ENCODE peak calls at places on chromosomes 13 and 19, in seven cellular contexts. Y, V, E, Q, N, O and B are unnamed samples. For H3K4me1, the result is how much of the 10 kb centered on the place peaks cover.

GRCh38 chr13:35840991-35841604 is 290.1 kb downstream of the DCLK1 start:
- DNase-seq in Q (no peak), Y (no peak), V (no peak), E (peak), O (no peak), N (no peak), B (no peak)

GRCh38 chr13:113479179-113479578 is 11.3 kb downstream of the DCUN1D2 start:
- DNase-seq in Q (no peak), E (no peak), O (no peak), N (no peak), Y (no peak), V (no peak), B (no peak)

GRCh38 chr19:18225702-18226468 is at the start of gene PDE4C:
- DNase-seq in E (no peak), N (peak), O (peak), Q (no peak), V (peak), Y (no peak), B (no peak)

GRCh38 chr13:24664726-24665409 is 15.3 kb upstream of the ATP12A start:
- DNase-seq in O (no peak), V (no peak), N (no peak), Y (no peak), E (no peak), Q (no peak), B (no peak)

GRCh38 chr19:15449620-15450527 is at the start of gene WIZ:
- DNase-seq in V (peak), N (peak), E (peak), O (peak), Y (peak), Q (peak), B (peak)

GRCh38 chr19:8697671-8698432 is 743 bp downstream of the ACTL9 start:
- DNase-seq in V (no peak), O (peak), Y (no peak), E (no peak), Q (peak), N (no peak), B (no peak)

GRCh38 chr19:50639121-50640112 is at the start of gene SYT3:
- DNase-seq in O (peak), V (no peak), E (no peak), Q (peak), Y (peak), N (peak), B (no peak)

GRCh38 chr19:49872245-49873148 is 4.7 kb downstream of the AKT1S1 start:
- DNase-seq in O (no peak), N (no peak), Y (no peak), V (no peak), E (no peak), Q (no peak), B (no peak)

GRCh38 chr19:7223429-7223828 is 70.8 kb downstream of the INSR start:
- DNase-seq in O (no peak), Q (no peak), Y (no peak), E (no peak), N (no peak), V (no peak), B (no peak)

GRCh38 chr13:25945596-25945995 is 106.2 kb downstream of the SHISA2 start:
- DNase-seq in E (no peak), V (no peak), O (no peak), N (no peak), Y (no peak), Q (no peak), B (no peak)

GRCh38 chr19:21474671-21475181 is 30.7 kb upstream of the ZNF429 start:
- DNase-seq in Q (no peak), E (peak), Y (peak), V (no peak), O (peak), N (peak), B (no peak)

GRCh38 chr19:46634656-46635218 is 1.3 kb downstream of the GNG8 start:
- DNase-seq in O (peak), N (no peak), Q (no peak), V (no peak), Y (no peak), E (no peak), B (no peak)

GRCh38 chr13:20301391-20302071 is 69.4 kb upstream of the GJB6 start:
- DNase-seq in N (no peak), O (peak), Q (no peak), Y (no peak), V (no peak), E (no peak), B (peak)

GRCh38 chr19:4673216-4673615 is 3.1 kb upstream of the MYDGF start:
- DNase-seq in E (no peak), Q (no peak), Y (no peak), N (no peak), O (no peak), V (no peak), B (no peak)

GRCh38 chr19:54430306-54431254 is 15.3 kb downstream of the TTYH1 start:
- DNase-seq in E (no peak), V (peak), Q (peak), Y (no peak), O (peak), N (no peak), B (no peak)

GRCh38 chr19:54029930-54030490 is 33.7 kb downstream of the VSTM1 start:
- DNase-seq in N (no peak), Y (peak), E (no peak), Q (peak), O (peak), V (peak), B (no peak)

GRCh38 chr19:54439174-54439851 is 9.7 kb upstream of the LENG8 start:
- DNase-seq in E (peak), V (peak), O (peak), Y (peak), N (no peak), Q (no peak), B (no peak)

GRCh38 chr13:99415014-99415650 is 86.1 kb upstream of the TM9SF2 start:
- DNase-seq in N (no peak), Q (no peak), V (no peak), E (no peak), Y (no peak), O (no peak), B (no peak)

GRCh38 chr19:15448778-15449619 is 757 bp downstream of the WIZ start:
- DNase-seq in E (no peak), O (peak), V (peak), Q (peak), Y (no peak), N (no peak), B (no peak)

GRCh38 chr13:107203146-107203847 is 635.4 kb upstream of the ARGLU1 start:
- DNase-seq in N (no peak), Q (no peak), Y (no peak), E (no peak), V (peak), O (peak), B (no peak)

GRCh38 chr13:102693250-102693649 is 1.6 kb downstream of the METTL21C start:
- DNase-seq in V (no peak), N (no peak), Q (no peak), Y (no peak), E (no peak), O (no peak), B (no peak)
- TF ChIP-seq POLR2AphosphoS5 in V (no peak), N (no peak), Q (no peak), Y (no peak), E (no peak), O (no peak), B (no peak)

GRCh38 chr13:110399801-110400200 is 92.7 kb downstream of the COL4A2 start:
- DNase-seq in O (no peak), N (no peak), E (no peak), V (no peak), Q (no peak), Y (no peak), B (no peak)

GRCh38 chr13:110402301-110403069 is 95.4 kb downstream of the COL4A2 start:
- DNase-seq in O (no peak), Y (no peak), V (no peak), E (peak), Q (no peak), N (no peak), B (no peak)

GRCh38 chr13:110398564-110399507 is 91.8 kb downstream of the COL4A2 start:
- DNase-seq in Y (no peak), E (peak), Q (no peak), N (no peak), V (no peak), O (no peak), B (no peak)

GRCh38 chr13:110403315-110403714 is 96.2 kb downstream of the COL4A2 start:
- DNase-seq in O (no peak), V (no peak), Q (no peak), Y (no peak), E (no peak), N (no peak), B (no peak)

GRCh38 chr13:110400786-110401533 is 93.9 kb downstream of the COL4A2 start:
- DNase-seq in Y (no peak), N (no peak), V (no peak), O (no peak), Q (no peak), E (peak), B (no peak)
- H3K4me1 ChIP-seq in Y (under half), N (half or more), V (under half), O (under half), Q (under half), E (under half), B (half or more)

GRCh38 chr19:810077-810855 is 11.5 kb downstream of the PLPPR3 start:
- DNase-seq in Q (peak), E (no peak), Y (no peak), O (peak), N (no peak), V (no peak), B (no peak)
- TF ChIP-seq POLR2AphosphoS5 in Q (no peak), E (no peak), Y (no peak), O (no peak), N (no peak), V (no peak), B (no peak)

GRCh38 chr19:1258161-1258492 is 9.7 kb downstream of the MIDN start:
- DNase-seq in Q (no peak), E (no peak), V (no peak), Y (no peak), O (no peak), N (no peak), B (no peak)
- H3K4me1 ChIP-seq in Q (half or more), E (under half), V (half or more), Y (half or more), O (under half), N (half or more), B (half or more)